ENCODE peak calls at places on chromosomes 5 and 9, in five cellular contexts. One of them, this sample, is unnamed. For H3K9me3, the result is how much of the 10 kb centered on the place peaks cover.

GRCh38 chr5:37837101-37838032 is 2.5 kb downstream of the GDNF start:
- DNase-seq in cardiac muscle cell: peak
- DNase-seq in H9: peak
- DNase-seq in keratinocyte: no peak
- DNase-seq in HCT116: peak
- DNase-seq in this sample: peak

GRCh38 chr9:94079236-94079635 is 5.0 kb upstream of the PTPDC1 start:
- DNase-seq in cardiac muscle cell: no peak
- DNase-seq in H9: no peak
- DNase-seq in keratinocyte: no peak
- DNase-seq in HCT116: no peak
- DNase-seq in this sample: no peak

GRCh38 chr5:142360051-142360498 is 35.3 kb upstream of the SPRY4 start:
- DNase-seq in cardiac muscle cell: no peak
- DNase-seq in H9: no peak
- DNase-seq in keratinocyte: no peak
- DNase-seq in HCT116: no peak
- DNase-seq in this sample: peak

GRCh38 chr5:144198386-144198785 is 27.7 kb downstream of the KCTD16 start:
- DNase-seq in cardiac muscle cell: no peak
- DNase-seq in H9: no peak
- DNase-seq in keratinocyte: no peak
- DNase-seq in HCT116: no peak
- DNase-seq in this sample: no peak

GRCh38 chr5:8363133-8363532 is 494.2 kb downstream of the MTRR start:
- DNase-seq in cardiac muscle cell: peak
- DNase-seq in H9: no peak
- DNase-seq in keratinocyte: no peak
- DNase-seq in HCT116: no peak
- DNase-seq in this sample: no peak

GRCh38 chr5:174355208-174355612 is 309.7 kb downstream of the NSG2 start:
- DNase-seq in cardiac muscle cell: peak
- DNase-seq in H9: no peak
- DNase-seq in keratinocyte: peak
- DNase-seq in HCT116: no peak
- DNase-seq in this sample: no peak

GRCh38 chr5:138438003-138438723 is 694 bp upstream of the REEP2 start:
- DNase-seq in cardiac muscle cell: no peak
- DNase-seq in H9: no peak
- DNase-seq in keratinocyte: no peak
- DNase-seq in HCT116: no peak
- DNase-seq in this sample: no peak

GRCh38 chr9:127353882-127354281 is 43.1 kb upstream of the SLC2A8 start:
- DNase-seq in cardiac muscle cell: no peak
- DNase-seq in H9: peak
- DNase-seq in keratinocyte: no peak
- DNase-seq in HCT116: no peak
- DNase-seq in this sample: peak

GRCh38 chr9:14323969-14324366 is 10.0 kb upstream of the NFIB start:
- DNase-seq in cardiac muscle cell: no peak
- DNase-seq in H9: no peak
- DNase-seq in keratinocyte: no peak
- DNase-seq in HCT116: no peak
- DNase-seq in this sample: no peak

GRCh38 chr9:135413086-135413375 is 66.6 kb upstream of the PPP1R26 start:
- DNase-seq in cardiac muscle cell: no peak
- DNase-seq in H9: no peak
- DNase-seq in keratinocyte: no peak
- DNase-seq in HCT116: no peak
- DNase-seq in this sample: no peak

GRCh38 chr9:30799527-30800101 is 1584.8 kb upstream of the ACO1 start:
- DNase-seq in cardiac muscle cell: no peak
- DNase-seq in H9: no peak
- DNase-seq in keratinocyte: no peak
- DNase-seq in HCT116: no peak
- DNase-seq in this sample: no peak

GRCh38 chr9:81268048-81268447 is 421.3 kb downstream of the TLE1 start:
- DNase-seq in cardiac muscle cell: peak
- DNase-seq in H9: no peak
- DNase-seq in keratinocyte: no peak
- DNase-seq in HCT116: no peak
- DNase-seq in this sample: no peak

GRCh38 chr5:165457854-165458481 is 1952.5 kb downstream of the MAT2B start:
- DNase-seq in cardiac muscle cell: peak
- DNase-seq in H9: peak
- DNase-seq in keratinocyte: no peak
- DNase-seq in HCT116: no peak
- DNase-seq in this sample: peak

GRCh38 chr5:131795879-131796792 is 681 bp downstream of the FNIP1 start:
- DNase-seq in cardiac muscle cell: peak
- DNase-seq in H9: peak
- DNase-seq in keratinocyte: no peak
- DNase-seq in HCT116: no peak
- DNase-seq in this sample: peak

GRCh38 chr9:40913096-40913719 is 215.3 kb downstream of the FOXD4L6 start:
- DNase-seq in cardiac muscle cell: no peak
- DNase-seq in H9: no peak
- DNase-seq in keratinocyte: no peak
- DNase-seq in HCT116: no peak
- DNase-seq in this sample: no peak
- H3K9me3 ChIP-seq in cardiac muscle cell: under half
- H3K9me3 ChIP-seq in H9: half or more
- H3K9me3 ChIP-seq in keratinocyte: under half
- H3K9me3 ChIP-seq in HCT116: under half
- H3K9me3 ChIP-seq in this sample: half or more

DNA sequence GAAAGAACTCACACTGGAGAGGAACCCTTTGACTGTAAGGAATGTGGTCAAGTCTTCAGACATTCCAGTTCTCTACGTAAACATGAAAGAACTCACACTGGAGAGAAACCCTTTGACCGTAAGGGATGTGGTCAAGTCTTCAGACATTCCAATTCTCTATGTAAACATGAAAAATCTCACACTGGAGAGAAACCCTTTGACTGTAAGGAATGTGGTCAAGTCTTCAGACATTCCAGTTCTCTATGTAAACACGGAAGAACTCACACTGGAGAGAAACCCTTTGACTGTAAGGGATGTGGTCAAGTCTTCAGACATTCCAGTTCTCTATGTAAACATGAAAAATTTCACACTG is 32.6 kb downstream of the MAPK9 start:
- DNase-seq in cardiac muscle cell: no peak
- DNase-seq in H9: no peak
- DNase-seq in keratinocyte: no peak
- DNase-seq in HCT116: no peak
- DNase-seq in this sample: no peak
- H3K9me3 ChIP-seq in cardiac muscle cell: under half
- H3K9me3 ChIP-seq in H9: half or more
- H3K9me3 ChIP-seq in keratinocyte: half or more
- H3K9me3 ChIP-seq in HCT116: half or more
- H3K9me3 ChIP-seq in this sample: half or more

DNA sequence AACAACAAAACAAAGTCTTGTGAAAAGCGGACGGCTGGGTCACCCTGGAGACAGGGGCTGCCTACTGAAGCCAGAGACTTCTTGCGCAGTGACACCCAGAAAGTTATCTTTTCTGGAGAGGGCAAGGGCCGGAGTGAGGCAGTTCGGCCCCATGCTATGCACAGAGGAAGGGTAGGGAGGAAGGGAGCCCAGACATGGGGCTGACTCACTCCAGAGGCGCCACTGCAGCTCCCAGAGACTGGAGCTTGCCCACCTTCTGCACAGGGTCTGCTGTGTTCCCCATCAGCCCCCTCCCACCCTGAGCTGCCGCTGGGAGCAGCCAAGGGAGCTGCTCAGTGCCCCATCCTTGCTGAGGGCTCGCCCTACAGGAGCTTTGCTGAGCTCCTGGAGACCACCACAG is 13.3 kb downstream of the SLC6A3 start:
- DNase-seq in cardiac muscle cell: no peak
- DNase-seq in H9: peak
- DNase-seq in keratinocyte: no peak
- DNase-seq in HCT116: no peak
- DNase-seq in this sample: no peak
- H3K9me3 ChIP-seq in cardiac muscle cell: under half
- H3K9me3 ChIP-seq in H9: under half
- H3K9me3 ChIP-seq in keratinocyte: under half
- H3K9me3 ChIP-seq in HCT116: under half
- H3K9me3 ChIP-seq in this sample: under half

DNA sequence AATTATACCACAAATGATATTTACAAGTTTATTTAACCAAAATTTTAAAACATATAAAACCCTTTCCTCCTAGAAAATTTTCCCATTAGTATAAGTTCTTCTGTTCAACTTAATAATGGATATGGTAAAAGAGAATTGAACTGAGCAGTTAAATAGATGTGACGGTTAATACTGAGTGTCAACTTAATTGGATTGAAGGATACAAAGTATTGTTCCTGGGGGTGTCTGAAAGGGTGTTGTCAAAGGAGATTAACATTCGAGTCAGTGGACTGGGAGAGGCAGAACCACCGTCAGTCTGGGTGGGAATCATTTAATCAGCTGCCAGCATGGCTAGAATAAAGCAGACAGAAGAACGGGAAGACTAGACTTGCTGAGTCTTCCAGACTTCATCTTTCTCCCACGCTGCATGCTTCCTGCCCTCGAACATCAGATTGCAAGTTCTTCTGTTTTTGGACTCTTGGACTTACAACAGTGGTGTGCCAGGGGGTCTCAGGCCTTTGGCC is 689.6 kb upstream of the CDH10 start:
- DNase-seq in cardiac muscle cell: no peak
- DNase-seq in H9: no peak
- DNase-seq in keratinocyte: no peak
- DNase-seq in HCT116: no peak
- DNase-seq in this sample: no peak
- H3K9me3 ChIP-seq in cardiac muscle cell: under half
- H3K9me3 ChIP-seq in H9: under half
- H3K9me3 ChIP-seq in keratinocyte: under half
- H3K9me3 ChIP-seq in HCT116: under half
- H3K9me3 ChIP-seq in this sample: under half

GRCh38 chr5:39606592-39606990 is 181.8 kb upstream of the DAB2 start:
- DNase-seq in cardiac muscle cell: no peak
- DNase-seq in H9: no peak
- DNase-seq in keratinocyte: no peak
- DNase-seq in HCT116: no peak
- DNase-seq in this sample: no peak
- H3K9me3 ChIP-seq in cardiac muscle cell: under half
- H3K9me3 ChIP-seq in H9: under half
- H3K9me3 ChIP-seq in keratinocyte: under half
- H3K9me3 ChIP-seq in HCT116: under half
- H3K9me3 ChIP-seq in this sample: under half

DNA sequence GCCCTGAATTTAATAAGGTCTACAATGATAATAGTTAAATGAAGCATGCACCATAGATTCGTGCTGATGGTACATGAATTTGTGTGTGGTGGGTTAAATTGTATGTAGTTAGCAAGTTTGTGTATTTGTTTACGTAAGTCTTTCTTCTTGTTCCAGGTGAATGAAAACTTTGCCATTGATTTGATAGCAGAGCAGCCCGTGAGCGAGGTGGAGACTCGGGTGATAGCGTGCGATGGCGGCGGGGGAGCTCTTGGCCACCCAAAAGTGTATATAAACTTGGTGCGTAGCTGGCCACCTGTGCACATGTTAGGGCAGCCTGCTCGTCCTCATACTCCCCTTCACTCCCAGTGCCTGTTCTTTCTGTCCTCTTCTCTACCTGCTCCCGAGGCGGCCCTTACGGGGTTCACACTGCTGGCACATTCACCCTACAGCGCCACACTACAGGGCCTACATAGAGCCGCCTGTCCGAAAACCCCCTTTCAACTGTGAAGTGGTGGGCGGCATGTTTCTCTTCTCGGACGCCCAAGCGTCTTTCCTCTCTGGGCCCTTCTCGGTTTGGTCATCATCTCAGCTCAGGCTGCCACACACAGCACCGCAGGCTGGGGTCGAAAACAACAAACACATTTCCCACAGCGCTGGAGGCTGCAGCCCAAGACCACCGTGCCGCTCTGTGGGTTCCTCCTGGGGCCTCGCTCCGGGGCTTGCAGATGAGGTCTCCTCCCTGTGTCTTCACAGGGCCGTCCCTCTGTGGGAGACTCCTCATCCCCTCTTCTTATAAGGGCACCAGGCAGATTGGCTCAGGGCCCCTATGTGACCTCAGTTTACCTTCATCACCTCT is 13.2 kb downstream of the NDUFS6 start:
- DNase-seq in cardiac muscle cell: no peak
- DNase-seq in H9: no peak
- DNase-seq in keratinocyte: no peak
- DNase-seq in HCT116: no peak
- DNase-seq in this sample: no peak
- H3K9me3 ChIP-seq in cardiac muscle cell: under half
- H3K9me3 ChIP-seq in H9: under half
- H3K9me3 ChIP-seq in keratinocyte: under half
- H3K9me3 ChIP-seq in HCT116: under half
- H3K9me3 ChIP-seq in this sample: under half

GRCh38 chr5:150918613-150919012 is 13.8 kb upstream of the ZNF300 start:
- DNase-seq in cardiac muscle cell: peak
- DNase-seq in H9: no peak
- DNase-seq in keratinocyte: no peak
- DNase-seq in HCT116: no peak
- DNase-seq in this sample: no peak
- H3K9me3 ChIP-seq in cardiac muscle cell: under half
- H3K9me3 ChIP-seq in H9: under half
- H3K9me3 ChIP-seq in keratinocyte: under half
- H3K9me3 ChIP-seq in HCT116: under half
- H3K9me3 ChIP-seq in this sample: half or more

This sample was measured in endodermal cell.